ENCODE peak calls at places on chromosome X, in eight cellular contexts. One of them, this sample, is unnamed.

GRCh38 chrX:66602381-66602938 is 36.4 kb downstream of the EDA2R start:
- DNase-seq in A549: no peak
- DNase-seq in body of pancreas: no peak
- DNase-seq in heart left ventricle: no peak
- DNase-seq in NB4: peak
- DNase-seq in suprapubic skin: no peak
- DNase-seq in HCT116: no peak
- DNase-seq in K562: no peak
- DNase-seq in this sample: no peak

GRCh38 chrX:43661521-43662240 is 5.6 kb downstream of the MAOA start:
- DNase-seq in K562: no peak
- DNase-seq in HCT116: no peak
- DNase-seq in suprapubic skin: no peak
- DNase-seq in heart left ventricle: no peak
- DNase-seq in body of pancreas: no peak
- DNase-seq in A549: no peak
- DNase-seq in NB4: no peak
- DNase-seq in this sample: no peak

GRCh38 chrX:82912401-82912800 is 595.7 kb upstream of the POU3F4 start:
- DNase-seq in heart left ventricle: no peak
- DNase-seq in body of pancreas: no peak
- DNase-seq in NB4: no peak
- DNase-seq in suprapubic skin: no peak
- DNase-seq in A549: no peak
- DNase-seq in HCT116: no peak
- DNase-seq in K562: no peak
- DNase-seq in this sample: no peak

GRCh38 chrX:39772057-39772832 is 325.5 kb downstream of the BCOR start:
- DNase-seq in NB4: peak
- DNase-seq in HCT116: no peak
- DNase-seq in body of pancreas: peak
- DNase-seq in K562: peak
- DNase-seq in A549: no peak
- DNase-seq in suprapubic skin: no peak
- DNase-seq in heart left ventricle: no peak
- DNase-seq in this sample: no peak

GRCh38 chrX:44946771-44947170 is 73.8 kb downstream of the KDM6A start:
- DNase-seq in NB4: no peak
- DNase-seq in K562: no peak
- DNase-seq in heart left ventricle: no peak
- DNase-seq in HCT116: no peak
- DNase-seq in A549: no peak
- DNase-seq in body of pancreas: no peak
- DNase-seq in suprapubic skin: no peak
- DNase-seq in this sample: no peak

GRCh38 chrX:49237060-49237459 is 1.8 kb downstream of the CCDC22 start:
- DNase-seq in NB4: peak
- DNase-seq in K562: no peak
- DNase-seq in HCT116: no peak
- DNase-seq in body of pancreas: no peak
- DNase-seq in A549: no peak
- DNase-seq in heart left ventricle: no peak
- DNase-seq in suprapubic skin: no peak
- DNase-seq in this sample: no peak

GRCh38 chrX:46554942-46555341 is 9.7 kb upstream of the ZNF674 start:
- DNase-seq in K562: no peak
- DNase-seq in body of pancreas: no peak
- DNase-seq in suprapubic skin: no peak
- DNase-seq in NB4: peak
- DNase-seq in A549: no peak
- DNase-seq in HCT116: no peak
- DNase-seq in heart left ventricle: no peak
- DNase-seq in this sample: no peak

GRCh38 chrX:154696328-154697045 is 43.1 kb upstream of the CTAG2 start:
- DNase-seq in body of pancreas: no peak
- DNase-seq in K562: no peak
- DNase-seq in suprapubic skin: no peak
- DNase-seq in NB4: peak
- DNase-seq in A549: no peak
- DNase-seq in heart left ventricle: no peak
- DNase-seq in HCT116: no peak
- DNase-seq in this sample: no peak

GRCh38 chrX:134745636-134746378 is 87.5 kb upstream of the PLAC1 start:
- DNase-seq in K562: no peak
- DNase-seq in HCT116: no peak
- DNase-seq in heart left ventricle: no peak
- DNase-seq in A549: no peak
- DNase-seq in NB4: peak
- DNase-seq in body of pancreas: no peak
- DNase-seq in suprapubic skin: no peak
- DNase-seq in this sample: no peak

GRCh38 chrX:115362334-115363095 is 73.0 kb downstream of the LUZP4 start:
- DNase-seq in K562: no peak
- DNase-seq in NB4: peak
- DNase-seq in body of pancreas: no peak
- DNase-seq in A549: no peak
- DNase-seq in suprapubic skin: no peak
- DNase-seq in HCT116: no peak
- DNase-seq in heart left ventricle: no peak
- DNase-seq in this sample: no peak

GRCh38 chrX:2145672-2146412 is 354.9 kb downstream of the DHRSX start:
- DNase-seq in K562: no peak
- DNase-seq in suprapubic skin: no peak
- DNase-seq in HCT116: no peak
- DNase-seq in body of pancreas: no peak
- DNase-seq in heart left ventricle: no peak
- DNase-seq in A549: no peak
- DNase-seq in NB4: peak
- DNase-seq in this sample: no peak

DNA sequence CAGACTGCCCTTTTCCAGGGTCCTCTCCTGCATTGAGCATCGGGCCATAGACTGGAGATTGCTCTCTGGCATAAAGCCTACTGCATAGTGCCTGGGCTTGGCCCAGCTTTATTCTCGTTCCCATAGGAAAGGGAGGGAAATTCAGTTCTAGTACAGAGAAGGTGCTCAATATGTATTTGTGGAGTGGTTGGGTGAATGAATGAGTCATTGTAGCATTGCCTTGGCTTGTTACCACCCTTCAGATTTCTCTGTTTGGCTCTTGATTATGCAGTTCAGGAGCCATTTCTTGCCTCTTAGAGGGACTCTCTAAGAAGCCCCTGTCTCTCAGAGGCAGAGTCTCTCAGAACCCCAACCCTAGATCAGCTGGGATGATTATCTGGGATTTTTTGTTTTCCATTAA is 2.6 kb downstream of the TMEM35A start:
- DNase-seq in K562: no peak
- DNase-seq in HCT116: no peak
- DNase-seq in A549: no peak
- DNase-seq in body of pancreas: no peak
- DNase-seq in suprapubic skin: no peak
- DNase-seq in heart left ventricle: no peak
- DNase-seq in NB4: no peak
- DNase-seq in this sample: no peak
- H3K4me3 ChIP-seq in K562: no peak
- H3K4me3 ChIP-seq in HCT116: no peak
- H3K4me3 ChIP-seq in A549: no peak
- H3K4me3 ChIP-seq in body of pancreas: no peak
- H3K4me3 ChIP-seq in suprapubic skin: no peak
- H3K4me3 ChIP-seq in heart left ventricle: no peak
- H3K4me3 ChIP-seq in NB4: no peak
- H3K4me3 ChIP-seq in this sample: no peak

GRCh38 chrX:13732246-13733067 is 2.0 kb downstream of the TRAPPC2 start:
- DNase-seq in heart left ventricle: no peak
- DNase-seq in A549: no peak
- DNase-seq in NB4: no peak
- DNase-seq in suprapubic skin: no peak
- DNase-seq in body of pancreas: no peak
- DNase-seq in HCT116: no peak
- DNase-seq in K562: no peak
- DNase-seq in this sample: no peak

GRCh38 chrX:13733506-13733905 is 914 bp downstream of the TRAPPC2 start:
- DNase-seq in HCT116: no peak
- DNase-seq in body of pancreas: no peak
- DNase-seq in K562: no peak
- DNase-seq in NB4: no peak
- DNase-seq in suprapubic skin: no peak
- DNase-seq in heart left ventricle: no peak
- DNase-seq in A549: no peak
- DNase-seq in this sample: no peak

GRCh38 chrX:13734278-13735172 is at the start of the genes OFD1 and TRAPPC2:
- DNase-seq in body of pancreas: peak
- DNase-seq in HCT116: peak
- DNase-seq in NB4: peak
- DNase-seq in heart left ventricle: peak
- DNase-seq in A549: peak
- DNase-seq in K562: peak
- DNase-seq in suprapubic skin: peak
- DNase-seq in this sample: peak
- TF ChIP-seq POLR2A in body of pancreas: peak
- TF ChIP-seq POLR2A in HCT116: peak
- TF ChIP-seq POLR2A in NB4: peak
- TF ChIP-seq POLR2A in heart left ventricle: no peak
- TF ChIP-seq POLR2A in A549: peak
- TF ChIP-seq POLR2A in K562: peak
- TF ChIP-seq POLR2A in suprapubic skin: peak
- TF ChIP-seq POLR2A in this sample: peak

GRCh38 chrX:109928596-109929335 is 74.1 kb upstream of the TMEM164 start:
- DNase-seq in body of pancreas: no peak
- DNase-seq in heart left ventricle: no peak
- DNase-seq in HCT116: no peak
- DNase-seq in suprapubic skin: no peak
- DNase-seq in A549: no peak
- DNase-seq in NB4: no peak
- DNase-seq in K562: no peak
- DNase-seq in this sample: no peak
- TF ChIP-seq CTCF in body of pancreas: no peak
- TF ChIP-seq CTCF in heart left ventricle: no peak
- TF ChIP-seq CTCF in HCT116: no peak
- TF ChIP-seq CTCF in suprapubic skin: no peak
- TF ChIP-seq CTCF in A549: no peak
- TF ChIP-seq CTCF in NB4: no peak
- TF ChIP-seq CTCF in K562: no peak
- TF ChIP-seq CTCF in this sample: no peak

GRCh38 chrX:110836982-110837381 is 41.4 kb upstream of the CHRDL1 start:
- DNase-seq in NB4: no peak
- DNase-seq in HCT116: no peak
- DNase-seq in A549: no peak
- DNase-seq in body of pancreas: no peak
- DNase-seq in suprapubic skin: no peak
- DNase-seq in K562: no peak
- DNase-seq in heart left ventricle: no peak
- DNase-seq in this sample: no peak
- H3K4me3 ChIP-seq in NB4: no peak
- H3K4me3 ChIP-seq in HCT116: no peak
- H3K4me3 ChIP-seq in A549: no peak
- H3K4me3 ChIP-seq in body of pancreas: no peak
- H3K4me3 ChIP-seq in suprapubic skin: no peak
- H3K4me3 ChIP-seq in K562: no peak
- H3K4me3 ChIP-seq in heart left ventricle: no peak
- H3K4me3 ChIP-seq in this sample: no peak

GRCh38 chrX:133516691-133517090 is 101.4 kb upstream of the GPC4 start:
- DNase-seq in A549: no peak
- DNase-seq in body of pancreas: no peak
- DNase-seq in HCT116: no peak
- DNase-seq in heart left ventricle: no peak
- DNase-seq in NB4: no peak
- DNase-seq in suprapubic skin: no peak
- DNase-seq in K562: no peak
- DNase-seq in this sample: no peak

GRCh38 chrX:133513116-133513515 is 97.8 kb upstream of the GPC4 start:
- DNase-seq in suprapubic skin: no peak
- DNase-seq in NB4: no peak
- DNase-seq in HCT116: no peak
- DNase-seq in body of pancreas: no peak
- DNase-seq in K562: no peak
- DNase-seq in A549: no peak
- DNase-seq in heart left ventricle: no peak
- DNase-seq in this sample: no peak

DNA sequence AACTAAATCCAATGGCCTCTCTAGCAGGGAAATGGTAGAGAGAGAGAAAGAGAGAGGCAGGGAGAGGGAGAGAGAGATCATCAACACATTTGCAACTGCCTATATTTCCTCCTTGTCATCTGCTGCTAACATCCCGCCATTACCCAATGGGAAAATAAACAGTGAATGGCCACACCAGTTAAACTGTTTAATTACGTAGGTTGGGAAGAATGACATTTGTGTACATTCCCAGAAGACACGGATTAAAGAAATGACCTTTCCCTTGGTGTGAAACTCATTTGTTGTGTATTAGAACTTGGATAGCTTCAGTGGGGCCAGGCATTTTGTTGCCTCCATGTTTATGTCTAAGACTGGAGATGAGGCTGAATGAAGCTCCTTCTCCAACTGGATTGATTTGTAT is 95.8 kb upstream of the GPC4 start:
- DNase-seq in suprapubic skin: no peak
- DNase-seq in A549: no peak
- DNase-seq in heart left ventricle: no peak
- DNase-seq in HCT116: no peak
- DNase-seq in body of pancreas: no peak
- DNase-seq in NB4: no peak
- DNase-seq in K562: no peak
- DNase-seq in this sample: no peak
- TF ChIP-seq POLR2A in suprapubic skin: no peak
- TF ChIP-seq POLR2A in A549: no peak
- TF ChIP-seq POLR2A in heart left ventricle: no peak
- TF ChIP-seq POLR2A in HCT116: no peak
- TF ChIP-seq POLR2A in body of pancreas: no peak
- TF ChIP-seq POLR2A in NB4: no peak
- TF ChIP-seq POLR2A in K562: no peak
- TF ChIP-seq POLR2A in this sample: no peak

GRCh38 chrX:136907626-136908025 is 27.1 kb upstream of the RBMX start:
- DNase-seq in NB4: no peak
- DNase-seq in K562: no peak
- DNase-seq in heart left ventricle: no peak
- DNase-seq in HCT116: no peak
- DNase-seq in suprapubic skin: no peak
- DNase-seq in body of pancreas: no peak
- DNase-seq in A549: no peak
- DNase-seq in this sample: no peak
- TF ChIP-seq CTCF in NB4: no peak
- TF ChIP-seq CTCF in K562: no peak
- TF ChIP-seq CTCF in heart left ventricle: no peak
- TF ChIP-seq CTCF in HCT116: no peak
- TF ChIP-seq CTCF in suprapubic skin: no peak
- TF ChIP-seq CTCF in body of pancreas: no peak
- TF ChIP-seq CTCF in A549: no peak
- TF ChIP-seq CTCF in this sample: no peak

DNA sequence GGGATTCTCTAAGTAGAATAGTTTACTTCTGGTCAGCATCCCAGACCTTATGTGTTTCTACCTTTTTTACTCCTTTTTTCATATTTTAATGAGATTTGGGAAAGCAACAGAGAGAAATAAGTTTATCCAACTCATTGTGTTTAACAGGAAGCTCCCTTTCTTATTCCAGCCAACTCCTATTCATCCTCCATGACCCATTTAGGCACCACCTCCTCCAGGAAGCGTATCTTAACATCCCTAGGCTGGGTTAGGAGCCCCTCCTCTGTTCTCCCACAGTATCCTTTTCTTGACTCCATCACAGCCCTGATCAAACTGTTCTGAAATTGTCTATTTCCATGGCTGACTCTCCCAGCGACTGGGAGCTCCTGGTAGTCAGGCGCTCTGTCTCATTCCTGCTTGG is 18.8 kb upstream of the IQSEC2 start:
- DNase-seq in NB4: no peak
- DNase-seq in heart left ventricle: no peak
- DNase-seq in body of pancreas: no peak
- DNase-seq in HCT116: no peak
- DNase-seq in K562: no peak
- DNase-seq in suprapubic skin: no peak
- DNase-seq in A549: no peak
- DNase-seq in this sample: no peak
- H3K4me3 ChIP-seq in NB4: no peak
- H3K4me3 ChIP-seq in heart left ventricle: no peak
- H3K4me3 ChIP-seq in body of pancreas: no peak
- H3K4me3 ChIP-seq in HCT116: no peak
- H3K4me3 ChIP-seq in K562: no peak
- H3K4me3 ChIP-seq in suprapubic skin: no peak
- H3K4me3 ChIP-seq in A549: no peak
- H3K4me3 ChIP-seq in this sample: no peak

This sample was measured in prostate gland.